ENCODE peak calls at places on chromosomes 13 and 19, in four cellular contexts. U is heart right ventricle, T is fibroblast of lung, S is coronary artery. X is an unnamed sample.
A peak's percentile ranks its signal among the peaks of the same experiment; 100 is the strongest.

GRCh38 chr19:54558339-54558738 is 15.3 kb upstream of the LILRA2 start:
- DNase-seq in S (no peak), U (no peak), T (no peak), X (no peak)

GRCh38 chr19:5281588-5281987 is 59.0 kb downstream of the PTPRS start:
- DNase-seq in S (peak; percentile 91), U (peak; percentile 63), T (peak; percentile 11), X (peak; percentile 91)

GRCh38 chr13:114076329-114076761 is 56.1 kb downstream of the RASA3 start:
- DNase-seq in S (no peak), T (no peak), U (no peak), X (peak; percentile 82)

GRCh38 chr13:48564046-48564445 is 31.2 kb upstream of the RCBTB2 start:
- DNase-seq in U (no peak), T (peak; percentile 22), S (no peak), X (no peak)

GRCh38 chr13:91664036-91664435 is 265.6 kb downstream of the GPC5 start:
- DNase-seq in S (no peak), T (no peak), U (no peak), X (no peak)

GRCh38 chr13:60720590-60720989 is 323.6 kb downstream of the TDRD3 start:
- DNase-seq in S (no peak), U (peak; percentile 4), T (no peak), X (no peak)

GRCh38 chr13:20174656-20175405 is 14.0 kb upstream of the GJA3 start:
- DNase-seq in U (peak; percentile 52), T (peak; percentile 99), S (peak; percentile 90), X (peak; percentile 93)

GRCh38 chr13:46554971-46555370 is 2.0 kb downstream of the LRCH1 start:
- DNase-seq in T (peak; percentile 56), U (no peak), S (no peak), X (no peak)

GRCh38 chr19:36528921-36529518 is 949 bp upstream of the ZNF260 start:
- DNase-seq in T (no peak), S (no peak), U (no peak), X (no peak)

GRCh38 chr19:13302521-13303270 is 152.5 kb downstream of the IER2 start:
- DNase-seq in U (no peak), S (no peak), T (no peak), X (no peak)

GRCh38 chr19:19185853-19186728 is 5.9 kb downstream of the BORCS8 start:
- DNase-seq in T (peak; percentile 23), U (no peak), S (no peak), X (no peak)

GRCh38 chr13:94548382-94549240 is 47.3 kb downstream of the TGDS start:
- DNase-seq in S (peak; percentile 77), T (peak; percentile 57), U (peak; percentile 35), X (peak; percentile 88)

GRCh38 chr13:114161644-114162532 is 17.2 kb upstream of the CFAP97D2 start:
- DNase-seq in U (peak; percentile 29), T (peak; percentile 49), S (no peak), X (no peak)

GRCh38 chr13:97459215-97459772 is 25.3 kb downstream of the RAP2A start:
- DNase-seq in U (no peak), S (no peak), T (no peak), X (no peak)

GRCh38 chr13:98343461-98343860 is 166.4 kb upstream of the RNF113B start:
- DNase-seq in T (no peak), S (peak; percentile 17), U (no peak), X (no peak)

GRCh38 chr13:101490400-101491015 is 38.0 kb downstream of the ITGBL1 start:
- DNase-seq in S (no peak), U (no peak), T (no peak), X (no peak)

GRCh38 chr13:102825400-102825799 is 20.4 kb upstream of the ERCC5 start:
- DNase-seq in S (no peak), T (no peak), U (no peak), X (no peak)

GRCh38 chr13:30126903-30127428 is 180.4 kb downstream of the KATNAL1 start:
- DNase-seq in S (no peak), U (no peak), T (peak; percentile 57), X (no peak)

GRCh38 chr19:8585057-8585893 is 8.0 kb upstream of the MYO1F start:
- DNase-seq in S (no peak), T (no peak), U (no peak), X (no peak)

GRCh38 chr13:73417012-73417615 is 358.3 kb downstream of the KLF5 start:
- DNase-seq in S (no peak), T (no peak), U (no peak), X (no peak)

GRCh38 chr19:8085606-8086464 is 33.3 kb downstream of the CCL25 start:
- DNase-seq in U (no peak), S (no peak), T (no peak), X (no peak)

DNA sequence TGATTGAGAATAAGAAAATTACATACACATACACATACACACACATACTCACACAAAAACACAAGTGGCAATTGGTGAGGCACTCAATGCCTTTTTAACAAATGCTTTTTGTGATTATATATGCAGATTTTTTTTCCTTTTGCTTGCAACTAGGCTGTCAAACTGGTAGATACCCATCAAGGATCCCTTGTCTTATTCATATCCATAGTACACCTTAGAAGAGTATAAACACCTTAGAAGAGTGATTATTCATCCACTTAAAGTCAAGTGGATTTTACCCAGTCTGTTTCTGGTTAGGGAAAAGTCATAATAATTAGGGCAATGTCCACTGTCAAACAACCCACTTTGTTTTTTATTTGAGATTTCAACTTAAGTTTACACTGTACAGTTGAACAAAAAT is 1773.4 kb upstream of the MIR17HG start:
- DNase-seq in U (no peak), T (no peak), S (no peak), X (no peak)
- H3K4me3 ChIP-seq in U (no peak overlapping the region), T (no peak overlapping the region), S (no peak overlapping the region), X (no peak overlapping the region)

GRCh38 chr13:53342623-53343022 is 314.0 kb downstream of the OLFM4 start:
- DNase-seq in U (no peak), S (no peak), T (no peak), X (no peak)
- H3K4me3 ChIP-seq in U (no peak overlapping the region), S (no peak overlapping the region), T (no peak overlapping the region), X (no peak overlapping the region)

GRCh38 chr19:10104130-10104513 is 1.6 kb upstream of the ANGPTL6 start:
- DNase-seq in T (no peak), S (no peak), U (no peak), X (no peak)
- H3K4me3 ChIP-seq in T (no peak overlapping the region), S (no peak overlapping the region), U (no peak overlapping the region), X (no peak overlapping the region)

GRCh38 chr13:25906211-25906661 is 145.6 kb downstream of the SHISA2 start:
- DNase-seq in T (no peak), U (no peak), S (no peak), X (no peak)
- H3K4me3 ChIP-seq in T (no peak overlapping the region), U (no peak overlapping the region), S (no peak overlapping the region), X (no peak overlapping the region)

GRCh38 chr19:46860846-46861690 is at the start of gene ARHGAP35:
- DNase-seq in T (no peak), S (no peak), U (no peak), X (peak; percentile 87)

GRCh38 chr19:46860125-46860845 is 512 bp upstream of the ARHGAP35 start:
- DNase-seq in S (peak; percentile 99), U (peak; percentile 98), T (peak; percentile 98), X (peak; percentile 99)

GRCh38 chr19:46861691-46862503 is 1.1 kb downstream of the ARHGAP35 start:
- DNase-seq in S (no peak), U (no peak), T (no peak), X (no peak)

GRCh38 chr19:46862504-46862835 is 1.7 kb downstream of the ARHGAP35 start:
- DNase-seq in U (no peak), S (no peak), T (no peak), X (peak; percentile 75)

GRCh38 chr19:46859637-46860124 is 1.1 kb upstream of the ARHGAP35 start:
- DNase-seq in T (no peak), S (no peak), U (peak; percentile 79), X (peak; percentile 95)
- H3K4me3 ChIP-seq in T (peak overlapping the region; percentile 65), S (peak overlapping the region; percentile 82), U (peak overlapping the region; percentile 86), X (no peak overlapping the region)

DNA sequence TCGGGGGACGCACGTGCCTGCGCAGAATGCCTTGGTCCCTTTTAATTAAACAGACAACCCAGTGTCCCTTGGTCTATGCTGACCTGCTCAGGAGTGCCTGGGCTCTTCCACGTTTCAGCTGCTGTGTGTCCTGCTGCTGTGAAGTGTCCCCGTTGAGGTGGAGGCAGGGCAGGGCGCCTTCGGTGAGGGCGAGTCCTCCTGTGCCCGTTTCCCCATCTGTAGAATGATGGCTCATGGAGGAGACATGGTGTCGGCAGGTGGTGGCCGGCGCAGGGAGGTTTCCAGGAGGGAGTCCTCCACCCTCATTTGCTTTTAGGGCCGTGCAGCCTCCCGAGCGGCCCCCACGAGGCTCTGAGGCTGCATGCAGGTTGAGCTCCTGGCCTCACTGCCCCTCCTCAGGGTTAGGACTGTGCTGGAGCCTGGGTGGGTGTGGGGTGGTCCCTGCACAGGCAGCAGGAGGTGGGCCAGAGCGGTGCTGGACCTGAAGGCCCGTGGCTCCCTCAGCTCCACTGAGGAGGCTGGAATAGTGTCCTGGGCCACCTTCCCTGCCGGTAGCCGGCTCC is 8.8 kb downstream of the STK11 start:
- DNase-seq in T (no peak), U (no peak), S (no peak), X (no peak)
- H3K4me3 ChIP-seq in T (no peak overlapping the region), U (peak overlapping the region; percentile 24), S (peak overlapping the region; percentile 37), X (no peak overlapping the region)

GRCh38 chr13:36432106-36432544 is at the start of gene CCNA1:
- DNase-seq in S (no peak), U (peak; percentile 4), T (no peak), X (no peak)
- H3K4me3 ChIP-seq in S (peak within 1 kb of the TSS; percentile 74), U (peak within 1 kb of the TSS; percentile 55), T (peak within 1 kb of the TSS; percentile 54), X (peak within 1 kb of the TSS; percentile 18)

GRCh38 chr19:56837892-56838679 is 2.4 kb downstream of the PEG3 start:
- DNase-seq in S (peak; percentile 87), T (peak; percentile 68), U (peak; percentile 69), X (peak; percentile 89)
- H3K4me3 ChIP-seq in S (peak overlapping the region; percentile 76), T (peak overlapping the region; percentile 17), U (peak overlapping the region; percentile 65), X (peak overlapping the region; percentile 8)

GRCh38 chr19:41521860-41522555 is 54.0 kb upstream of the CEACAM21 start:
- DNase-seq in T (no peak), S (no peak), U (no peak), X (no peak)
- H3K4me3 ChIP-seq in T (no peak overlapping the region), S (peak overlapping the region; percentile 65), U (peak overlapping the region; percentile 54), X (peak overlapping the region; percentile 14)

X was measured in lower leg skin.